ENCODE peak calls at places on chromosomes 3 and 15, in nine cellular contexts. One of them, this sample, is unnamed.

GRCh38 chr3:125006190-125006855 is 49.5 kb downstream of the HEG1 start:
- DNase-seq in lung: no peak
- DNase-seq in heart left ventricle: no peak
- DNase-seq in transverse colon: no peak
- DNase-seq in cardiac muscle cell: no peak
- DNase-seq in GM23338: no peak
- DNase-seq in A549: no peak
- DNase-seq in psoas muscle: no peak
- DNase-seq in IMR-90: no peak
- DNase-seq in this sample: no peak

GRCh38 chr3:111547645-111548044 is 5.6 kb downstream of the CD96 start:
- DNase-seq in lung: no peak
- DNase-seq in heart left ventricle: no peak
- DNase-seq in transverse colon: peak; percentile 14
- DNase-seq in cardiac muscle cell: no peak
- DNase-seq in GM23338: no peak
- DNase-seq in A549: no peak
- DNase-seq in psoas muscle: no peak
- DNase-seq in IMR-90: no peak
- DNase-seq in this sample: peak; percentile 14

GRCh38 chr3:49358884-49359225 is 702 bp upstream of the GPX1 start:
- DNase-seq in lung: no peak
- DNase-seq in heart left ventricle: no peak
- DNase-seq in transverse colon: no peak
- DNase-seq in cardiac muscle cell: no peak
- DNase-seq in GM23338: no peak
- DNase-seq in A549: no peak
- DNase-seq in psoas muscle: no peak
- DNase-seq in IMR-90: no peak
- DNase-seq in this sample: no peak

GRCh38 chr3:52350981-52351761 is 35.1 kb downstream of the DNAH1 start:
- DNase-seq in lung: no peak
- DNase-seq in heart left ventricle: peak; percentile 9
- DNase-seq in transverse colon: no peak
- DNase-seq in cardiac muscle cell: no peak
- DNase-seq in GM23338: no peak
- DNase-seq in A549: no peak
- DNase-seq in psoas muscle: peak; percentile 6
- DNase-seq in IMR-90: no peak
- DNase-seq in this sample: no peak

GRCh38 chr3:138625707-138626365 is 17.3 kb downstream of the FAIM start:
- DNase-seq in lung: no peak
- DNase-seq in heart left ventricle: no peak
- DNase-seq in transverse colon: no peak
- DNase-seq in cardiac muscle cell: no peak
- DNase-seq in GM23338: no peak
- DNase-seq in A549: no peak
- DNase-seq in psoas muscle: no peak
- DNase-seq in IMR-90: peak; percentile 79
- DNase-seq in this sample: no peak

GRCh38 chr3:187130346-187131066 is 8.8 kb downstream of the RPL39L start:
- DNase-seq in lung: no peak
- DNase-seq in heart left ventricle: no peak
- DNase-seq in transverse colon: no peak
- DNase-seq in cardiac muscle cell: no peak
- DNase-seq in GM23338: no peak
- DNase-seq in A549: no peak
- DNase-seq in psoas muscle: no peak
- DNase-seq in IMR-90: peak; percentile 62
- DNase-seq in this sample: no peak

GRCh38 chr3:128232421-128233180 is 79.3 kb downstream of the EEFSEC start:
- DNase-seq in lung: no peak
- DNase-seq in heart left ventricle: no peak
- DNase-seq in transverse colon: no peak
- DNase-seq in cardiac muscle cell: no peak
- DNase-seq in GM23338: no peak
- DNase-seq in A549: no peak
- DNase-seq in psoas muscle: no peak
- DNase-seq in IMR-90: no peak
- DNase-seq in this sample: no peak

GRCh38 chr3:177144922-177145321 is 52.4 kb downstream of the TBL1XR1 start:
- DNase-seq in lung: no peak
- DNase-seq in heart left ventricle: no peak
- DNase-seq in transverse colon: no peak
- DNase-seq in cardiac muscle cell: no peak
- DNase-seq in GM23338: no peak
- DNase-seq in A549: no peak
- DNase-seq in psoas muscle: no peak
- DNase-seq in IMR-90: no peak
- DNase-seq in this sample: no peak

GRCh38 chr15:96887730-96888129 is 557.2 kb downstream of the NR2F2 start:
- DNase-seq in lung: no peak
- DNase-seq in heart left ventricle: no peak
- DNase-seq in transverse colon: no peak
- DNase-seq in cardiac muscle cell: no peak
- DNase-seq in GM23338: no peak
- DNase-seq in A549: no peak
- DNase-seq in psoas muscle: no peak
- DNase-seq in IMR-90: no peak
- DNase-seq in this sample: no peak

GRCh38 chr15:67506775-67507747 is 13.9 kb upstream of the C15orf61 start:
- DNase-seq in lung: no peak
- DNase-seq in heart left ventricle: no peak
- DNase-seq in transverse colon: no peak
- DNase-seq in cardiac muscle cell: no peak
- DNase-seq in GM23338: no peak
- DNase-seq in A549: no peak
- DNase-seq in psoas muscle: no peak
- DNase-seq in IMR-90: peak; percentile 9
- DNase-seq in this sample: no peak

GRCh38 chr3:39220551-39221530 is 28.4 kb upstream of the XIRP1 start:
- DNase-seq in lung: no peak
- DNase-seq in heart left ventricle: no peak
- DNase-seq in transverse colon: no peak
- DNase-seq in cardiac muscle cell: peak; percentile 77
- DNase-seq in GM23338: no peak
- DNase-seq in A549: no peak
- DNase-seq in psoas muscle: no peak
- DNase-seq in IMR-90: no peak
- DNase-seq in this sample: no peak

GRCh38 chr3:16307832-16308531 is 43.0 kb downstream of the OXNAD1 start:
- DNase-seq in lung: no peak
- DNase-seq in heart left ventricle: no peak
- DNase-seq in transverse colon: no peak
- DNase-seq in cardiac muscle cell: no peak
- DNase-seq in GM23338: no peak
- DNase-seq in A549: no peak
- DNase-seq in psoas muscle: no peak
- DNase-seq in IMR-90: no peak
- DNase-seq in this sample: no peak

GRCh38 chr3:62874398-62875102 is 666 bp downstream of the CADPS start:
- DNase-seq in lung: no peak
- DNase-seq in heart left ventricle: no peak
- DNase-seq in transverse colon: no peak
- DNase-seq in cardiac muscle cell: peak; percentile 45
- DNase-seq in GM23338: peak; percentile 78
- DNase-seq in A549: no peak
- DNase-seq in psoas muscle: no peak
- DNase-seq in IMR-90: no peak
- DNase-seq in this sample: no peak

GRCh38 chr3:17032407-17033034 is 147.8 kb downstream of the PLCL2 start:
- DNase-seq in lung: no peak
- DNase-seq in heart left ventricle: no peak
- DNase-seq in transverse colon: no peak
- DNase-seq in cardiac muscle cell: peak; percentile 30
- DNase-seq in GM23338: peak; percentile 71
- DNase-seq in A549: peak; percentile 45
- DNase-seq in psoas muscle: no peak
- DNase-seq in IMR-90: peak; percentile 36
- DNase-seq in this sample: no peak

GRCh38 chr3:141303481-141304223 is 64.7 kb upstream of the ZBTB38 start:
- DNase-seq in lung: peak; percentile 61
- DNase-seq in heart left ventricle: no peak
- DNase-seq in transverse colon: peak; percentile 60
- DNase-seq in cardiac muscle cell: peak; percentile 79
- DNase-seq in GM23338: peak; percentile 86
- DNase-seq in A549: peak; percentile 69
- DNase-seq in psoas muscle: no peak
- DNase-seq in IMR-90: peak; percentile 86
- DNase-seq in this sample: peak; percentile 52

GRCh38 chr15:88120021-88120420 is 136.5 kb downstream of the NTRK3 start:
- DNase-seq in lung: no peak
- DNase-seq in heart left ventricle: no peak
- DNase-seq in transverse colon: no peak
- DNase-seq in cardiac muscle cell: no peak
- DNase-seq in GM23338: no peak
- DNase-seq in A549: no peak
- DNase-seq in psoas muscle: no peak
- DNase-seq in IMR-90: no peak
- DNase-seq in this sample: no peak

GRCh38 chr3:11567516-11568467 is 75.9 kb downstream of the VGLL4 start:
- DNase-seq in lung: no peak
- DNase-seq in heart left ventricle: no peak
- DNase-seq in transverse colon: no peak
- DNase-seq in cardiac muscle cell: no peak
- DNase-seq in GM23338: no peak
- DNase-seq in A549: peak; percentile 84
- DNase-seq in psoas muscle: peak; percentile 85
- DNase-seq in IMR-90: peak; percentile 84
- DNase-seq in this sample: no peak

GRCh38 chr15:34337557-34338306 is at the start of gene SLC12A6:
- DNase-seq in lung: peak; percentile 88
- DNase-seq in heart left ventricle: peak; percentile 93
- DNase-seq in transverse colon: peak; percentile 94
- DNase-seq in cardiac muscle cell: peak; percentile 95
- DNase-seq in GM23338: peak; percentile 93
- DNase-seq in A549: peak; percentile 90
- DNase-seq in psoas muscle: peak; percentile 94
- DNase-seq in IMR-90: peak; percentile 93
- DNase-seq in this sample: peak; percentile 83

GRCh38 chr3:174303911-174304541 is 555.1 kb upstream of the NAALADL2 start:
- DNase-seq in lung: no peak
- DNase-seq in heart left ventricle: no peak
- DNase-seq in transverse colon: no peak
- DNase-seq in cardiac muscle cell: no peak
- DNase-seq in GM23338: no peak
- DNase-seq in A549: no peak
- DNase-seq in psoas muscle: no peak
- DNase-seq in IMR-90: no peak
- DNase-seq in this sample: no peak

GRCh38 chr15:101206173-101206572 is 45.7 kb downstream of the CHSY1 start:
- DNase-seq in lung: no peak
- DNase-seq in heart left ventricle: no peak
- DNase-seq in transverse colon: no peak
- DNase-seq in cardiac muscle cell: no peak
- DNase-seq in GM23338: no peak
- DNase-seq in A549: no peak
- DNase-seq in psoas muscle: no peak
- DNase-seq in IMR-90: peak; percentile 95
- DNase-seq in this sample: peak; percentile 30

GRCh38 chr3:112642912-112643506 is 2.1 kb upstream of the CCDC80 start:
- DNase-seq in lung: peak; percentile 83
- DNase-seq in heart left ventricle: peak; percentile 83
- DNase-seq in transverse colon: peak; percentile 82
- DNase-seq in cardiac muscle cell: peak; percentile 89
- DNase-seq in GM23338: peak; percentile 96
- DNase-seq in A549: peak; percentile 88
- DNase-seq in psoas muscle: peak; percentile 78
- DNase-seq in IMR-90: peak; percentile 92
- DNase-seq in this sample: peak; percentile 61
- H3K27ac ChIP-seq in lung: no peak overlapping the region
- H3K27ac ChIP-seq in heart left ventricle: no peak overlapping the region
- H3K27ac ChIP-seq in transverse colon: no peak overlapping the region
- H3K27ac ChIP-seq in cardiac muscle cell: no peak overlapping the region
- H3K27ac ChIP-seq in GM23338: no peak overlapping the region
- H3K27ac ChIP-seq in A549: peak overlapping the region; percentile 99
- H3K27ac ChIP-seq in psoas muscle: no peak overlapping the region
- H3K27ac ChIP-seq in IMR-90: peak overlapping the region; percentile 32
- H3K27ac ChIP-seq in this sample: no peak overlapping the region

DNA sequence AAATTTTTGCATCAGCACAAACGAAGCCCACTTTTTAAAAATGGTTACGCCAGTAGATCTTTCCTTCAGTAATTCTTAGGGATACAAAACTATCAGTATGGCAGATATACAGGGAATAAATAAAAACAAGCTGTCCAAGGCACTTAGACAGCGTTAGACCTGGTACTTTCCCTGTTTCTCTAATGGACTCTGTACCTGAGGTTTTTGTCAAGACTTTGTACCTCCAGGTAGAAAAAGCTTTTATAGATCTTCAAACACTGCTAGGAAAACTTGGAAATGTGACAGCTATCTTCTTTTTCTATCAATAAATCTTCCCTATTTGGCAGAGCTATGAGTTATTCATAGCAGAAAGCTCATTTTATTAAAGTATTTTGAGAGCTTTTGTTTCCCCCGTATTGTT is 477.8 kb downstream of the MAGI1 start:
- DNase-seq in lung: no peak
- DNase-seq in heart left ventricle: no peak
- DNase-seq in transverse colon: no peak
- DNase-seq in cardiac muscle cell: no peak
- DNase-seq in GM23338: no peak
- DNase-seq in A549: no peak
- DNase-seq in psoas muscle: no peak
- DNase-seq in IMR-90: no peak
- DNase-seq in this sample: no peak
- H3K4me1 ChIP-seq in lung: peaks cover 43% of the 10 kb centered on the region
- H3K4me1 ChIP-seq in heart left ventricle: peaks cover 21% of the 10 kb centered on the region
- H3K4me1 ChIP-seq in transverse colon: no peaks in the 10 kb centered on the region
- H3K4me1 ChIP-seq in cardiac muscle cell: peaks cover 5% of the 10 kb centered on the region
- H3K4me1 ChIP-seq in GM23338: peaks cover 17% of the 10 kb centered on the region
- H3K4me1 ChIP-seq in A549: no peaks in the 10 kb centered on the region
- H3K4me1 ChIP-seq in psoas muscle: peaks cover 13% of the 10 kb centered on the region
- H3K4me1 ChIP-seq in IMR-90: no peaks in the 10 kb centered on the region
- H3K4me1 ChIP-seq in this sample: no peaks in the 10 kb centered on the region

GRCh38 chr3:8443829-8444791 is 57.5 kb upstream of the LMCD1 start:
- DNase-seq in lung: peak; percentile 90
- DNase-seq in heart left ventricle: peak; percentile 92
- DNase-seq in transverse colon: peak; percentile 88
- DNase-seq in cardiac muscle cell: peak; percentile 67
- DNase-seq in GM23338: peak; percentile 90
- DNase-seq in A549: peak; percentile 89
- DNase-seq in psoas muscle: peak; percentile 77
- DNase-seq in IMR-90: peak; percentile 99
- DNase-seq in this sample: no peak
- H3K27ac ChIP-seq in lung: peak overlapping the region; percentile 94
- H3K27ac ChIP-seq in heart left ventricle: peak overlapping the region; percentile 55
- H3K27ac ChIP-seq in transverse colon: peak overlapping the region; percentile 84
- H3K27ac ChIP-seq in cardiac muscle cell: peak overlapping the region; percentile 73
- H3K27ac ChIP-seq in GM23338: peak overlapping the region; percentile 10
- H3K27ac ChIP-seq in A549: peak overlapping the region; percentile 99
- H3K27ac ChIP-seq in psoas muscle: peak overlapping the region; percentile 54
- H3K27ac ChIP-seq in IMR-90: peak overlapping the region; percentile 85
- H3K27ac ChIP-seq in this sample: no peak overlapping the region

DNA sequence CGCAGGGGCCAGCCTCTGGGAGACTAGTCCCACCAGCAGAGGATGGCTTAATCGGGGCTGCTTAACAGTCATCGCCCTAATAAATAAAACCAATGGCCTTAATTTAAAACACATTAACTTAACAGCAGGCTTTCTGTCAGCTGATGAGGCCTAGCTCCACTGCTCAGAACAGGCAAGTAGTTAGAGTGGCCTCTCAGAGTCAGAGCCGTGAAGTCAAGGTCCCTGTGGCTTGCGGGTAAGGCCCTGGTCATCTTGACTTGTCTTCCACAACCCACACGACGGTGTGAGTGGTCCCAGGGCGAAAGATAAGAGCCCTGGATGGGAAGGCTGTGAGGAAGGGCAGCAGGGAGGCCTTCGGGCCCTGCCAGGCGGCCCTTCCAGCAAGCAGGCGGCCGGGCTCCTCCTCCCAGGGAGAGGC is 11.8 kb downstream of the XXYLT1 start:
- DNase-seq in lung: no peak
- DNase-seq in heart left ventricle: no peak
- DNase-seq in transverse colon: no peak
- DNase-seq in cardiac muscle cell: peak; percentile 40
- DNase-seq in GM23338: no peak
- DNase-seq in A549: peak; percentile 9
- DNase-seq in psoas muscle: no peak
- DNase-seq in IMR-90: peak; percentile 32
- DNase-seq in this sample: no peak
- H3K4me1 ChIP-seq in lung: no peaks in the 10 kb centered on the region
- H3K4me1 ChIP-seq in heart left ventricle: peaks cover 20% of the 10 kb centered on the region
- H3K4me1 ChIP-seq in transverse colon: peaks cover 32% of the 10 kb centered on the region
- H3K4me1 ChIP-seq in cardiac muscle cell: peaks cover 12% of the 10 kb centered on the region
- H3K4me1 ChIP-seq in GM23338: peaks cover 23% of the 10 kb centered on the region
- H3K4me1 ChIP-seq in A549: peaks cover 7% of the 10 kb centered on the region
- H3K4me1 ChIP-seq in psoas muscle: peaks cover 19% of the 10 kb centered on the region
- H3K4me1 ChIP-seq in IMR-90: peaks cover 16% of the 10 kb centered on the region
- H3K4me1 ChIP-seq in this sample: peaks cover 20% of the 10 kb centered on the region

This sample was measured in effector memory CD4-positive, alpha-beta T cell.